ENCODE peak calls at places on chromosomes 3 and 15, in seven cellular contexts. D, C, M, B, O, G and R are unnamed samples.

GRCh38 chr15:36905908-36906307 is 194.4 kb downstream of the MEIS2 start:
- DNase-seq in D (peak; percentile 67), C (no peak), M (no peak), B (peak; percentile 89), O (no peak), G (peak; percentile 87), R (no peak)

GRCh38 chr3:128319741-128320141 is 146.9 kb downstream of the DNAJB8 start:
- DNase-seq in D (no peak), C (peak; percentile 37), M (no peak), B (no peak), O (no peak), G (no peak), R (no peak)

GRCh38 chr3:128584412-128585020 is 66.1 kb downstream of the RPN1 start:
- DNase-seq in D (peak; percentile 70), C (peak; percentile 79), M (peak; percentile 91), B (peak; percentile 70), O (peak; percentile 32), G (peak; percentile 93), R (peak; percentile 38)

GRCh38 chr3:159734681-159735080 is 254.0 kb upstream of the IL12A start:
- DNase-seq in D (no peak), C (no peak), M (no peak), B (peak; percentile 25), O (no peak), G (no peak), R (no peak)

GRCh38 chr3:183261103-183261502 is 8.1 kb downstream of the B3GNT5 start:
- DNase-seq in D (no peak), C (no peak), M (no peak), B (no peak), O (no peak), G (no peak), R (no peak)

GRCh38 chr3:50246517-50246954 is 10.5 kb downstream of the GNAI2 start:
- DNase-seq in D (peak; percentile 98), C (peak; percentile 89), M (peak; percentile 95), B (peak; percentile 87), O (no peak), G (peak; percentile 99), R (peak; percentile 85)

GRCh38 chr15:73994419-73994883 is at the start of gene PML:
- DNase-seq in D (peak; percentile 97), C (peak; percentile 92), M (peak; percentile 96), B (peak; percentile 92), O (peak; percentile 62), G (peak; percentile 99), R (peak; percentile 95)

GRCh38 chr3:14587733-14588360 is 47.7 kb upstream of the GRIP2 start:
- DNase-seq in D (peak; percentile 43), C (no peak), M (no peak), B (peak; percentile 43), O (no peak), G (peak; percentile 80), R (no peak)

GRCh38 chr3:12556243-12556722 is 604 bp upstream of the MKRN2 start:
- DNase-seq in D (no peak), C (no peak), M (no peak), B (no peak), O (no peak), G (no peak), R (no peak)

GRCh38 chr3:187210091-187210490 is 12.8 kb downstream of the RTP1 start:
- DNase-seq in D (no peak), C (no peak), M (no peak), B (no peak), O (no peak), G (no peak), R (no peak)

GRCh38 chr15:88645171-88646087 is 6.6 kb downstream of the ISG20 start:
- DNase-seq in D (no peak), C (peak; percentile 41), M (no peak), B (no peak), O (no peak), G (no peak), R (peak; percentile 76)